ENCODE peak calls at places on chromosomes 16 and 17, in four cellular contexts. Y is HCT116, T is vagina, B is prostate gland. G is an unnamed sample.

GRCh38 chr17:41333098-41333497 is 17.5 kb downstream of the KRT33A start:
- DNase-seq in Y (no peak), T (no peak), B (no peak), G (no peak)

GRCh38 chr16:76748698-76749097 is 442.3 kb upstream of the MON1B start:
- DNase-seq in Y (no peak), T (no peak), B (no peak), G (no peak)

GRCh38 chr17:59753522-59754467 is 46.3 kb downstream of the VMP1 start:
- DNase-seq in Y (peak; percentile 88), T (no peak), B (peak; percentile 72), G (no peak)

GRCh38 chr16:20901441-20902112 is 1.0 kb downstream of the LYRM1 start:
- DNase-seq in Y (no peak), T (no peak), B (peak; percentile 57), G (peak; percentile 73)

GRCh38 chr16:71895679-71896385 is 501 bp downstream of the IST1 start:
- DNase-seq in Y (no peak), T (peak; percentile 86), B (peak; percentile 15), G (peak; percentile 56)

GRCh38 chr16:4679854-4680636 is 13.3 kb upstream of the NUDT16L1 start:
- DNase-seq in Y (no peak), T (no peak), B (peak; percentile 88), G (peak; percentile 71)

GRCh38 chr17:76735006-76735405 is 2.1 kb downstream of the SRSF2 start:
- DNase-seq in Y (no peak), T (no peak), B (no peak), G (no peak)

GRCh38 chr16:66944054-66944441 is 8.7 kb downstream of the CES2 start:
- DNase-seq in Y (no peak), T (no peak), B (no peak), G (no peak)

GRCh38 chr17:76471498-76472257 is 4.3 kb downstream of the AANAT start:
- DNase-seq in Y (no peak), T (no peak), B (no peak), G (no peak)

GRCh38 chr17:78933025-78933958 is 8.1 kb upstream of the TIMP2 start:
- DNase-seq in Y (peak; percentile 80), T (no peak), B (no peak), G (no peak)

GRCh38 chr16:27828671-27829070 is 234.8 kb downstream of the GSG1L start:
- DNase-seq in Y (no peak), T (no peak), B (no peak), G (no peak)

GRCh38 chr17:4833941-4834501 is 881 bp downstream of the MINK1 start:
- DNase-seq in Y (no peak), T (no peak), B (no peak), G (no peak)

DNA sequence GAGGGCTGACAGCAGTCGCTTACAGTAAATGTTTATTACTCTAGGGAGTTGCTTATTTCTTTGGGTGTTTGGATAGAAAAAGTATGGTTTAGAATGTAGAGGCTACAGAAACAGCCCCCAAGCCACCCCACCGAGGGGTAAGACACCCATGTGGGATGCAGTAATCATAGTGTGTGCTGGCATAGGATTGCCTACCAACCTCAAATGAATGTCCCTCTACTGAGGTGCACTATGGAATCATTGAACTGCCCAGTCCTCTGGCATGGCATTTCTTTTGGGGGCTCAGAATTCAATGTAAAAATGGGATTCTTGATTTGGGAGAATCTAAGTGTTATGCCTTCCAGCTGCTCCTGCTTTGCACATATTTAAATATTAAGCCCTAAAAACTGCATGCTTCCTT is 46.8 kb downstream of the ZNF267 start:
- DNase-seq in Y (no peak), T (no peak), B (no peak), G (no peak)
- H3K9me3 ChIP-seq in Y (peaks cover 29% of the 10 kb centered on the region), T (peaks cover 55% of the 10 kb centered on the region), B (no peaks in the 10 kb centered on the region), G (peaks cover 64% of the 10 kb centered on the region)

GRCh38 chr17:45345246-45345553 is 28.4 kb upstream of the MAP3K14 start:
- DNase-seq in Y (no peak), T (peak; percentile 88), B (no peak), G (peak; percentile 35)

GRCh38 chr17:45346255-45347015 is 29.6 kb upstream of the MAP3K14 start:
- DNase-seq in Y (no peak), T (peak; percentile 90), B (no peak), G (no peak)

GRCh38 chr17:45342871-45343526 is 26.2 kb upstream of the MAP3K14 start:
- DNase-seq in Y (no peak), T (peak; percentile 44), B (no peak), G (no peak)

GRCh38 chr17:45347451-45347850 is 30.6 kb upstream of the MAP3K14 start:
- DNase-seq in Y (no peak), T (no peak), B (no peak), G (peak; percentile 6)

GRCh38 chr17:45345554-45346254 is 28.9 kb upstream of the MAP3K14 start:
- DNase-seq in Y (no peak), T (no peak), B (no peak), G (no peak)
- TF ChIP-seq POLR2AphosphoS5 in Y (no peak), T (peak; percentile 29), B (no peak), G (no peak)

GRCh38 chr17:82943339-82943738 is 103.5 kb upstream of the ZNF750 start:
- DNase-seq in Y (no peak), T (no peak), B (no peak), G (no peak)
- H3K9me3 ChIP-seq in Y (peaks cover 24% of the 10 kb centered on the region), T (peaks cover 19% of the 10 kb centered on the region), B (no peaks in the 10 kb centered on the region), G (peaks cover 36% of the 10 kb centered on the region)

GRCh38 chr16:2082983-2083364 is 35.2 kb downstream of the TSC2 start:
- DNase-seq in Y (no peak), T (no peak), B (no peak), G (no peak)

GRCh38 chr16:2081201-2081600 is 33.4 kb downstream of the TSC2 start:
- DNase-seq in Y (no peak), T (no peak), B (no peak), G (no peak)

GRCh38 chr16:2081685-2082084 is 33.9 kb downstream of the TSC2 start:
- DNase-seq in Y (no peak), T (no peak), B (no peak), G (no peak)

GRCh38 chr16:2083409-2083808 is 35.6 kb downstream of the TSC2 start:
- DNase-seq in Y (no peak), T (no peak), B (no peak), G (no peak)

GRCh38 chr16:2082171-2082982 is 34.6 kb downstream of the TSC2 start:
- DNase-seq in Y (no peak), T (no peak), B (peak; percentile 86), G (peak; percentile 88)
- TF ChIP-seq POLR2AphosphoS5 in Y (no peak), T (peak; percentile 62), B (peak; percentile 90), G (no peak)

G was measured in breast epithelium.